ENCODE peak calls at places on chromosomes 6 and 20, in ten cellular contexts. Z, R, M, H, L, U, K, C, D and G are unnamed samples.
A peak's percentile ranks its signal among the peaks of the same experiment; 100 is the strongest.

GRCh38 chr6:127182501-127182900 is 64.0 kb downstream of the RSPO3 start:
- DNase-seq in M (no peak), D (no peak), R (no peak), C (no peak), Z (no peak), L (no peak), K (no peak), U (no peak), H (no peak), G (no peak)

GRCh38 chr6:119620846-119621570 is 271.4 kb upstream of the MAN1A1 start:
- DNase-seq in C (no peak), U (peak; percentile 62), Z (no peak), D (peak; percentile 35), K (no peak), M (no peak), L (no peak), H (no peak), R (peak; percentile 35), G (no peak)

GRCh38 chr6:32288426-32288825 is 64.6 kb upstream of the NOTCH4 start:
- DNase-seq in R (no peak), H (no peak), U (no peak), M (no peak), Z (no peak), K (no peak), L (no peak), C (no peak), D (no peak), G (no peak)

GRCh38 chr20:20680991-20681508 is 31.4 kb downstream of the RALGAPA2 start:
- DNase-seq in Z (no peak), C (no peak), K (no peak), U (no peak), L (no peak), D (no peak), R (no peak), H (no peak), M (no peak), G (no peak)

GRCh38 chr6:166466178-166467122 is 83.7 kb upstream of the MPC1 start:
- DNase-seq in L (no peak), K (no peak), C (no peak), U (peak; percentile 59), D (peak; percentile 36), R (no peak), Z (no peak), H (no peak), M (no peak), G (no peak)

GRCh38 chr6:150126641-150127291 is 16.1 kb upstream of the PPP1R14C start:
- DNase-seq in U (no peak), Z (no peak), K (no peak), D (no peak), R (no peak), M (no peak), L (no peak), H (no peak), C (no peak), G (no peak)

GRCh38 chr6:21491955-21492354 is 101.6 kb upstream of the SOX4 start:
- DNase-seq in K (no peak), L (no peak), D (no peak), H (no peak), C (no peak), Z (no peak), U (no peak), R (no peak), M (no peak), G (no peak)

GRCh38 chr20:38173237-38174156 is 8.4 kb upstream of the TGM2 start:
- DNase-seq in C (no peak), L (no peak), K (no peak), R (no peak), M (no peak), H (no peak), Z (no peak), U (peak; percentile 94), D (peak; percentile 73), G (no peak)

GRCh38 chr6:155493694-155494143 is 38.1 kb upstream of the NOX3 start:
- DNase-seq in R (peak; percentile 91), C (no peak), M (no peak), U (peak; percentile 97), H (no peak), K (no peak), D (peak; percentile 97), Z (no peak), L (no peak), G (peak; percentile 89)

GRCh38 chr20:23141450-23142161 is 55.5 kb upstream of the CD93 start:
- DNase-seq in H (no peak), C (no peak), R (no peak), M (no peak), Z (no peak), L (peak; percentile 68), D (no peak), K (no peak), U (no peak), G (no peak)

GRCh38 chr6:41967312-41968287 is 26.0 kb upstream of the CCND3 start:
- DNase-seq in R (peak; percentile 26), C (no peak), H (no peak), L (no peak), D (no peak), M (no peak), Z (no peak), K (no peak), U (peak; percentile 20), G (no peak)

GRCh38 chr6:104625536-104625935 is 234.2 kb downstream of the HACE1 start:
- DNase-seq in M (peak; percentile 72), D (peak; percentile 74), R (peak; percentile 87), L (no peak), Z (no peak), K (no peak), C (no peak), U (peak; percentile 91), H (no peak), G (no peak)

GRCh38 chr20:59807909-59808728 is 125.3 kb downstream of the SYCP2 start:
- DNase-seq in H (no peak), K (no peak), M (no peak), C (no peak), L (peak; percentile 5), R (no peak), D (no peak), U (no peak), Z (no peak), G (no peak)

GRCh38 chr20:62902926-62903615 is 23.2 kb downstream of the DIDO1 start:
- DNase-seq in R (no peak), H (no peak), M (no peak), C (no peak), L (no peak), K (no peak), U (peak; percentile 44), D (no peak), Z (no peak), G (no peak)

GRCh38 chr6:33108307-33108706 is 32.5 kb downstream of the HLA-DPB1 start:
- DNase-seq in U (no peak), Z (no peak), K (no peak), L (no peak), R (no peak), D (no peak), M (peak; percentile 89), C (no peak), H (no peak), G (no peak)

GRCh38 chr6:157323114-157323923 is at the start of gene TMEM242:
- DNase-seq in D (peak; percentile 79), M (peak; percentile 90), R (peak; percentile 97), U (peak; percentile 92), H (no peak), K (peak; percentile 59), L (peak; percentile 91), Z (no peak), C (peak; percentile 77), G (peak; percentile 86)

GRCh38 chr20:46021361-46022359 is 7.4 kb upstream of the SLC12A5 start:
- DNase-seq in M (peak; percentile 63), U (no peak), K (no peak), R (peak; percentile 98), D (no peak), Z (peak; percentile 75), H (no peak), L (peak; percentile 73), C (peak; percentile 27), G (no peak)

GRCh38 chr6:35146453-35146852 is 5.3 kb upstream of the TCP11 start:
- DNase-seq in Z (peak; percentile 34), D (no peak), H (no peak), L (peak; percentile 64), R (peak; percentile 79), M (peak; percentile 21), U (peak; percentile 46), C (no peak), K (no peak), G (no peak)

GRCh38 chr6:37940074-37940847 is 120.7 kb downstream of the ZFAND3 start:
- DNase-seq in R (no peak), L (peak; percentile 81), D (peak; percentile 35), U (peak; percentile 70), K (no peak), M (peak; percentile 40), Z (no peak), H (no peak), C (no peak), G (no peak)

GRCh38 chr20:63846128-63846771 is 15.0 kb upstream of the ABHD16B start:
- DNase-seq in K (no peak), H (no peak), C (no peak), M (peak; percentile 90), L (peak; percentile 75), R (peak; percentile 94), Z (no peak), U (no peak), D (no peak), G (no peak)